ENCODE peak calls at places on chromosome 14, in four cellular contexts. Y, P, X and C are unnamed samples.

GRCh38 chr14:50397461-50398196 is 948 bp upstream of the CDKL1 start:
- DNase-seq in Y (peak; percentile 64), P (no peak), X (no peak), C (peak; percentile 34)

GRCh38 chr14:96245710-96246534 is 10.1 kb upstream of the BDKRB1 start:
- DNase-seq in Y (no peak), P (no peak), X (no peak), C (no peak)

GRCh38 chr14:23377201-23377550 is 330 bp downstream of the CMTM5 start:
- DNase-seq in Y (no peak), P (no peak), X (no peak), C (no peak)

GRCh38 chr14:23359167-23359626 is 5.8 kb downstream of the EFS start:
- DNase-seq in Y (no peak), P (no peak), X (no peak), C (no peak)

GRCh38 chr14:41668346-41668745 is 61.7 kb downstream of the LRFN5 start:
- DNase-seq in Y (no peak), P (no peak), X (no peak), C (no peak)

GRCh38 chr14:52434955-52435354 is 117.3 kb downstream of the TXNDC16 start:
- DNase-seq in Y (no peak), P (no peak), X (no peak), C (no peak)

GRCh38 chr14:45135659-45136314 is at the start of gene FANCM:
- DNase-seq in Y (peak; percentile 98), P (peak; percentile 86), X (peak; percentile 92), C (peak; percentile 87)

GRCh38 chr14:68476212-68476964 is 316.5 kb downstream of the ZFP36L1 start:
- DNase-seq in Y (peak; percentile 83), P (no peak), X (peak; percentile 79), C (peak; percentile 40)

GRCh38 chr14:93533864-93534263 is 103.1 kb downstream of the UNC79 start:
- DNase-seq in Y (no peak), P (no peak), X (no peak), C (no peak)

GRCh38 chr14:39734306-39734705 is 302.1 kb upstream of the FBXO33 start:
- DNase-seq in Y (no peak), P (no peak), X (peak; percentile 43), C (no peak)

GRCh38 chr14:23094666-23095195 is at the start of gene ACIN1:
- DNase-seq in Y (peak; percentile 78), P (peak; percentile 99), X (no peak), C (peak; percentile 70)

GRCh38 chr14:59305231-59305630 is 116.8 kb downstream of the DAAM1 start:
- DNase-seq in Y (no peak), P (no peak), X (no peak), C (no peak)

GRCh38 chr14:30064454-30064853 is 136.8 kb upstream of the PRKD1 start:
- DNase-seq in Y (no peak), P (no peak), X (no peak), C (no peak)

GRCh38 chr14:58362798-58363412 is 32.8 kb upstream of the TOMM20L start:
- DNase-seq in Y (no peak), P (no peak), X (no peak), C (no peak)

GRCh38 chr14:29927596-29928341 is at the start of gene PRKD1:
- DNase-seq in Y (peak; percentile 79), P (no peak), X (peak; percentile 90), C (peak; percentile 32)

GRCh38 chr14:20631821-20632389 is 9.6 kb downstream of the OR6S1 start:
- DNase-seq in Y (peak; percentile 80), P (no peak), X (peak; percentile 83), C (no peak)

DNA sequence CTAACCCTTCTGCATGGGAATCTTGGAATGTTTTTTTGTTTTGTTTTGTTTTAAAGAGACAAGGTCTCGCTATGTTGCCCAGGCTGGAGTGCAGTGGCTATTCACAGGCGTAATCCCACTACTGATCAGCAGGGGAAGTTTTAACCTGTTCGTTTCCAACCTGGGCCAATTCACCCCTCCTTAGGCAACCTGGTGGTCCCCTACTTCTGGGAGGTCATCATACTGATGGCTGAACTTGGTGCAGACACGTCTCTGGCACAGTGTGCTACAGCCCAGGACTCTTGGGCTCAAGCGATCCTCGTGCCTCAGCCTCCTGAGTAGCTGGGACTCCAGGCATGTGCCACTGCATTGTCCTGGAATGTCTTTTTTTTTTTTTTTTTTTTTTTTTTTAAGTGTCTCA is 48.9 kb upstream of the ISM2 start:
- DNase-seq in Y (no peak), P (no peak), X (no peak), C (no peak)
- TF ChIP-seq CTCF in Y (no peak), P (no peak), X (no peak), C (no peak)

GRCh38 chr14:53953828-53954550 is 2.6 kb downstream of the BMP4 start:
- DNase-seq in Y (peak; percentile 58), P (no peak), X (peak; percentile 88), C (no peak)
- H3K27ac ChIP-seq in Y (peak overlapping the region; percentile 87), P (no peak overlapping the region), X (peak overlapping the region; percentile 86), C (peak overlapping the region; percentile 46)

GRCh38 chr14:106200539-106201310 is 674.3 kb downstream of the TMEM121 start:
- DNase-seq in Y (no peak), P (peak; percentile 54), X (no peak), C (no peak)

GRCh38 chr14:106201376-106201775 is 675.0 kb downstream of the TMEM121 start:
- DNase-seq in Y (no peak), P (no peak), X (no peak), C (no peak)

GRCh38 chr14:106204063-106204462 is 677.7 kb downstream of the TMEM121 start:
- DNase-seq in Y (no peak), P (no peak), X (no peak), C (no peak)

GRCh38 chr14:106207316-106207715 is 680.9 kb downstream of the TMEM121 start:
- DNase-seq in Y (peak; percentile 7), P (no peak), X (no peak), C (no peak)

DNA sequence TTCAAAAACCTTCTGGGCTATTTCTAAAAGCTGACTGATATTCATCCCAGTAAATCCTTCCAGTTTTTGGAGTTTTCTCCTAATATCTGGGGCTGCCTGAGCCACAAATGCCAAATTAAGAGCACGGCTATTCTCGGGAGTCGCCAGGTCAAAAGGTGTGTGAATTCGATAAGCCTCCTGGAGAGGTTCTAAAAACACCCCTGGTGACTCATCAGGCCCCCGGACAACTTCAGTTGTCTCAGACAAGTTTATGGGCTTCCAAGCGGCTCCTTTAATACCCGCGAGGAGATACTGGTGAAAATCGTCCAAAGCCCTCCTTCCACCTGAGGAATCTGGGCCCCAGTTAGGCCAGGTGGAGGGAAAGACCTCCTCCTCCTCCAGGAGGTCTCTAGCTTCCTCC is 677.1 kb downstream of the TMEM121 start:
- DNase-seq in Y (no peak), P (no peak), X (no peak), C (no peak)
- TF ChIP-seq CTCF in Y (no peak), P (no peak), X (no peak), C (no peak)

GRCh38 chr14:75297417-75298040 is 18.9 kb downstream of the FOS start:
- DNase-seq in Y (no peak), P (no peak), X (no peak), C (no peak)
- H3K27ac ChIP-seq in Y (peak overlapping the region; percentile 94), P (no peak overlapping the region), X (no peak overlapping the region), C (no peak overlapping the region)

DNA sequence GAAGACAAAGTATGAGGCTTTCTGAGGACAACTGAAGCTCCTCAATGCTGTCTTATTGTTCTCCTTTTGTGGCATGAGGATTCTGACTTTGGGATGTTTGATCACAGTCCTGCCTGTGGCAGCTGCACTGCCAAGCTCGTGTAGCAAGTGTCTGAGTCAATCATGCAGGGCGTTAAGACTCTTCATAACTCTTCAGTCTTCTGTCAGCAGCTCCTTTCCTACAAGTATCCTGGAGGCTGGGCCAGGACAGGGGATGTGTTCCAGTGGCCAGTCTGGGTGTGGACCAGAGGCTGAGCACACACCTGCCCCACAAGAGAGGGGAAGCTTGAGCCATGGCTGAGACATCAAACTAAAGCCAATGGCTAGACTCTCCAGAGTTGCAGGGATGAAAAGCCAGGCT is 94.3 kb downstream of the PELI2 start:
- DNase-seq in Y (no peak), P (no peak), X (no peak), C (no peak)
- TF ChIP-seq CTCF in Y (no peak), P (no peak), X (no peak), C (no peak)